ENCODE peak calls at places on chromosomes 2 and 18, in five cellular contexts. One of them, this sample, is unnamed.

GRCh38 chr2:9153589-9153988 is 53.0 kb upstream of the ASAP2 start:
- DNase-seq in HEK293T: no peak
- DNase-seq in HepG2: no peak
- DNase-seq in NT2/D1: no peak
- DNase-seq in H1: no peak
- DNase-seq in this sample: no peak

GRCh38 chr2:69065735-69066336 is 52.9 kb downstream of the ANTXR1 start:
- DNase-seq in HEK293T: no peak
- DNase-seq in HepG2: no peak
- DNase-seq in NT2/D1: no peak
- DNase-seq in H1: no peak
- DNase-seq in this sample: no peak

GRCh38 chr18:29234751-29235150 is 1057.8 kb upstream of the CDH2 start:
- DNase-seq in HEK293T: no peak
- DNase-seq in HepG2: no peak
- DNase-seq in NT2/D1: no peak
- DNase-seq in H1: no peak
- DNase-seq in this sample: no peak

GRCh38 chr2:135212757-135213156 is 160.7 kb downstream of the RAB3GAP1 start:
- DNase-seq in HEK293T: no peak
- DNase-seq in HepG2: no peak
- DNase-seq in NT2/D1: peak
- DNase-seq in H1: no peak
- DNase-seq in this sample: no peak

GRCh38 chr2:36469267-36469561 is 113.6 kb downstream of the CRIM1 start:
- DNase-seq in HEK293T: no peak
- DNase-seq in HepG2: no peak
- DNase-seq in NT2/D1: no peak
- DNase-seq in H1: no peak
- DNase-seq in this sample: no peak

GRCh38 chr2:61405813-61406212 is 65.1 kb downstream of the USP34 start:
- DNase-seq in HEK293T: no peak
- DNase-seq in HepG2: no peak
- DNase-seq in NT2/D1: no peak
- DNase-seq in H1: no peak
- DNase-seq in this sample: no peak

GRCh38 chr2:5868891-5869400 is 176.8 kb downstream of the SOX11 start:
- DNase-seq in HEK293T: no peak
- DNase-seq in HepG2: no peak
- DNase-seq in NT2/D1: no peak
- DNase-seq in H1: no peak
- DNase-seq in this sample: no peak

GRCh38 chr2:55620123-55620779 is 2.8 kb upstream of the PPP4R3B start:
- DNase-seq in HEK293T: peak
- DNase-seq in HepG2: peak
- DNase-seq in NT2/D1: peak
- DNase-seq in H1: no peak
- DNase-seq in this sample: no peak

GRCh38 chr2:207762146-207762545 is 7.6 kb downstream of the FZD5 start:
- DNase-seq in HEK293T: no peak
- DNase-seq in HepG2: no peak
- DNase-seq in NT2/D1: no peak
- DNase-seq in H1: no peak
- DNase-seq in this sample: no peak

GRCh38 chr2:238344517-238344916 is 24.2 kb downstream of the TRAF3IP1 start:
- DNase-seq in HEK293T: no peak
- DNase-seq in HepG2: no peak
- DNase-seq in NT2/D1: no peak
- DNase-seq in H1: no peak
- DNase-seq in this sample: no peak

GRCh38 chr18:63844254-63844653 is 43.3 kb upstream of the SERPINB2 start:
- DNase-seq in HEK293T: no peak
- DNase-seq in HepG2: no peak
- DNase-seq in NT2/D1: no peak
- DNase-seq in H1: no peak
- DNase-seq in this sample: no peak

GRCh38 chr18:34159691-34160185 is 65.0 kb downstream of the NOL4 start:
- DNase-seq in HEK293T: no peak
- DNase-seq in HepG2: no peak
- DNase-seq in NT2/D1: no peak
- DNase-seq in H1: no peak
- DNase-seq in this sample: no peak

GRCh38 chr18:52667388-52667787 is 327.4 kb downstream of the DCC start:
- DNase-seq in HEK293T: no peak
- DNase-seq in HepG2: no peak
- DNase-seq in NT2/D1: no peak
- DNase-seq in H1: no peak
- DNase-seq in this sample: no peak

GRCh38 chr2:158914731-158915130 is 53.7 kb upstream of the TANC1 start:
- DNase-seq in HEK293T: no peak
- DNase-seq in HepG2: no peak
- DNase-seq in NT2/D1: no peak
- DNase-seq in H1: no peak
- DNase-seq in this sample: no peak

GRCh38 chr2:60446413-60447358 is 106.8 kb downstream of the BCL11A start:
- DNase-seq in HEK293T: no peak
- DNase-seq in HepG2: no peak
- DNase-seq in NT2/D1: no peak
- DNase-seq in H1: no peak
- DNase-seq in this sample: peak

GRCh38 chr2:69589973-69590652 is 53.4 kb downstream of the AAK1 start:
- DNase-seq in HEK293T: no peak
- DNase-seq in HepG2: no peak
- DNase-seq in NT2/D1: no peak
- DNase-seq in H1: no peak
- DNase-seq in this sample: no peak

GRCh38 chr2:157784169-157784822 is 91.8 kb downstream of the ACVR1 start:
- DNase-seq in HEK293T: no peak
- DNase-seq in HepG2: no peak
- DNase-seq in NT2/D1: no peak
- DNase-seq in H1: no peak
- DNase-seq in this sample: no peak

GRCh38 chr18:13438507-13439056 is 220.0 kb downstream of the LDLRAD4 start:
- DNase-seq in HEK293T: no peak
- DNase-seq in HepG2: no peak
- DNase-seq in NT2/D1: no peak
- DNase-seq in H1: no peak
- DNase-seq in this sample: no peak

GRCh38 chr2:9336534-9337354 is 86.6 kb downstream of the ITGB1BP1 start:
- DNase-seq in HEK293T: peak
- DNase-seq in HepG2: peak
- DNase-seq in NT2/D1: no peak
- DNase-seq in H1: no peak
- DNase-seq in this sample: no peak

GRCh38 chr18:42429208-42429607 is 474.2 kb downstream of the PIK3C3 start:
- DNase-seq in HEK293T: no peak
- DNase-seq in HepG2: no peak
- DNase-seq in NT2/D1: no peak
- DNase-seq in H1: no peak
- DNase-seq in this sample: no peak

GRCh38 chr18:681985-682384 is 24.5 kb downstream of the TYMS start:
- DNase-seq in HEK293T: no peak
- DNase-seq in HepG2: no peak
- DNase-seq in NT2/D1: no peak
- DNase-seq in H1: no peak
- DNase-seq in this sample: no peak

GRCh38 chr18:8329186-8329771 is 280.0 kb upstream of the RAB12 start:
- DNase-seq in HEK293T: no peak
- DNase-seq in HepG2: peak
- DNase-seq in NT2/D1: no peak
- DNase-seq in H1: no peak
- DNase-seq in this sample: no peak

GRCh38 chr2:120823551-120823950 is 87.9 kb downstream of the GLI2 start:
- DNase-seq in HEK293T: no peak
- DNase-seq in HepG2: no peak
- DNase-seq in NT2/D1: no peak
- DNase-seq in H1: no peak
- DNase-seq in this sample: no peak

GRCh38 chr2:174334278-174334715 is 457 bp upstream of the SP9 start:
- DNase-seq in HEK293T: no peak
- DNase-seq in HepG2: no peak
- DNase-seq in NT2/D1: no peak
- DNase-seq in H1: peak
- DNase-seq in this sample: no peak

GRCh38 chr2:233033672-233034071 is 1.2 kb downstream of the NEU2 start:
- DNase-seq in HEK293T: no peak
- DNase-seq in HepG2: no peak
- DNase-seq in NT2/D1: no peak
- DNase-seq in H1: no peak
- DNase-seq in this sample: no peak

GRCh38 chr2:26970928-26971627 is 641 bp downstream of the MAPRE3 start:
- DNase-seq in HEK293T: peak
- DNase-seq in HepG2: no peak
- DNase-seq in NT2/D1: peak
- DNase-seq in H1: peak
- DNase-seq in this sample: no peak

GRCh38 chr18:50791599-50792438 is 28.0 kb downstream of the MRO start:
- DNase-seq in HEK293T: no peak
- DNase-seq in HepG2: no peak
- DNase-seq in NT2/D1: no peak
- DNase-seq in H1: no peak
- DNase-seq in this sample: no peak

GRCh38 chr2:27123302-27124150 is at the start of gene ABHD1:
- DNase-seq in HEK293T: peak
- DNase-seq in HepG2: peak
- DNase-seq in NT2/D1: no peak
- DNase-seq in H1: peak
- DNase-seq in this sample: no peak

GRCh38 chr2:85134255-85135065 is 1.3 kb downstream of the TCF7L1 start:
- DNase-seq in HEK293T: no peak
- DNase-seq in HepG2: no peak
- DNase-seq in NT2/D1: no peak
- DNase-seq in H1: peak
- DNase-seq in this sample: no peak

GRCh38 chr2:119264781-119265692 is 41.4 kb downstream of the STEAP3 start:
- DNase-seq in HEK293T: peak
- DNase-seq in HepG2: peak
- DNase-seq in NT2/D1: peak
- DNase-seq in H1: peak
- DNase-seq in this sample: peak

GRCh38 chr2:156435725-156436476 is at the start of gene GPD2:
- DNase-seq in HEK293T: peak
- DNase-seq in HepG2: no peak
- DNase-seq in NT2/D1: peak
- DNase-seq in H1: peak
- DNase-seq in this sample: no peak

GRCh38 chr2:156435392-156435724 is 821 bp upstream of the GPD2 start:
- DNase-seq in HEK293T: no peak
- DNase-seq in HepG2: no peak
- DNase-seq in NT2/D1: no peak
- DNase-seq in H1: no peak
- DNase-seq in this sample: no peak

GRCh38 chr2:156436477-156437085 is 402 bp downstream of the GPD2 start:
- DNase-seq in HEK293T: no peak
- DNase-seq in HepG2: no peak
- DNase-seq in NT2/D1: no peak
- DNase-seq in H1: peak
- DNase-seq in this sample: no peak

GRCh38 chr2:156437272-156437671 is 1.1 kb downstream of the GPD2 start:
- DNase-seq in HEK293T: no peak
- DNase-seq in HepG2: no peak
- DNase-seq in NT2/D1: no peak
- DNase-seq in H1: no peak
- DNase-seq in this sample: no peak

DNA sequence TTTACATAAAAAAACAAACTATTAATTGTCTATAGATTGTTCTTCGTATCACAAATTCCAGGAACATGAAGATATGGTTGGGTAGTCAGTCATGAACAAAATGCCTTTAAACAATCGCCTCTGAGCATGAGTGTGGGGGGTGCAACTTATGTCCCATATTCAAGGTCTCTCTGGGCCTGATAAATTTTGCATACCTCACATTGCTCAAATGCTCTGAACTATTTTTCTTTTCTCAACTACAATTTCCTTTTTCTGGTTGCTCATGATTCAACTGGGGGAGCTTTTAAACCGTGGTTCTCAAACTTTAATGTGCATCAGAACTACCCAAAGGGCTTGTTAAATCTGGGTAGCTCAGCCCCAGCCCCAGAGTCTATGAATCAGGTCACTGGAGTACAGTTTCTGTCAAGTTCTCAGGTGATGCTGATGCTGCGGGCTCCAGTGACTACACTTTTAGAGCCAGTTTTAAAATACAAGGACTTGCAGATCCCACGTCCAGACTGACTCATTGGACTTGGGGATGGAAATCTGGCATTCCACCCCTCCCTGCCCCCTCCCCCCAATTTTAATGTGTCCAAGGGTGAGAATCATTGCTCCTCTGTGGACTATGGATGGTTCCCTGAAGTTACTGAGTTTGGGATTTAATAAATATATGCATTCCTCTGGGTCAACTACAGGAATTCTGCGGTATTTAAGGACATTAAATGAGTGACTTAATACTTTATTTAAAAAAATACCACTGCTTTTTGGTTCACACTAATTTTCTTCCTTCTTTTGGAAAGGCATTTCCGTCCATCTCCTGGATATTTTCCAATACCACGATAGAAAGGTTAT is 1.5 kb upstream of the GPD2 start:
- DNase-seq in HEK293T: no peak
- DNase-seq in HepG2: no peak
- DNase-seq in NT2/D1: no peak
- DNase-seq in H1: no peak
- DNase-seq in this sample: no peak
- TF ChIP-seq SUZ12 in HEK293T: no peak
- TF ChIP-seq SUZ12 in HepG2: no peak
- TF ChIP-seq SUZ12 in NT2/D1: no peak
- TF ChIP-seq SUZ12 in H1: no peak
- TF ChIP-seq SUZ12 in this sample: no peak

GRCh38 chr18:75170022-75170789 is 38.7 kb downstream of the PTGR3 start:
- DNase-seq in HEK293T: no peak
- DNase-seq in HepG2: peak
- DNase-seq in NT2/D1: no peak
- DNase-seq in H1: no peak
- DNase-seq in this sample: no peak
- TF ChIP-seq SUZ12 in HEK293T: no peak
- TF ChIP-seq SUZ12 in HepG2: no peak
- TF ChIP-seq SUZ12 in NT2/D1: no peak
- TF ChIP-seq SUZ12 in H1: no peak
- TF ChIP-seq SUZ12 in this sample: no peak

DNA sequence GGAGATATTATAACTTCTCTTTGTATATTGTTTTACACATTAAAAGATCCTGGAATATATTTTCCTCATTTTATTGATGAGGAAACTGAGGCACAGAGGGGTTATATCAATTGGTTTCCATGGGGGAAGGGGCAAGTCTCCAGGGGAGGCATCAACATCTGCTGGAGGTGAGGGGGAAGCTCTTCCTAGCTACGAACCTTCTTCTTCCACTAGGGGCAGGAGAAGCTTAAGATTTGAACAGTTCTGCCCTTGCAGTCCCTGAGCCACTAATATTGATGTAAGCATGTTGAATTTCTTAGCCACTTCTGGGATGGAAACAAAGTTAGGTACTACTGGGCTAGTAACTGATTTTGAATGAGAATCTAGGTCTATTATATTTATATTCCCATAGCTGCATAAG is 140.1 kb upstream of the AQP4 start:
- DNase-seq in HEK293T: peak
- DNase-seq in HepG2: peak
- DNase-seq in NT2/D1: no peak
- DNase-seq in H1: no peak
- DNase-seq in this sample: no peak
- TF ChIP-seq SUZ12 in HEK293T: no peak
- TF ChIP-seq SUZ12 in HepG2: no peak
- TF ChIP-seq SUZ12 in NT2/D1: no peak
- TF ChIP-seq SUZ12 in H1: no peak
- TF ChIP-seq SUZ12 in this sample: no peak

GRCh38 chr2:230564805-230565779 is 147.6 kb upstream of the CAB39 start:
- DNase-seq in HEK293T: no peak
- DNase-seq in HepG2: no peak
- DNase-seq in NT2/D1: no peak
- DNase-seq in H1: no peak
- DNase-seq in this sample: no peak
- TF ChIP-seq SUZ12 in HEK293T: no peak
- TF ChIP-seq SUZ12 in HepG2: no peak
- TF ChIP-seq SUZ12 in NT2/D1: no peak
- TF ChIP-seq SUZ12 in H1: no peak
- TF ChIP-seq SUZ12 in this sample: no peak